ENCODE peak calls at places on chromosome 18, in eight cellular contexts. T, Q, O, B, C, V, Z and R are unnamed samples.

GRCh38 chr18:31741096-31741735 is 19.5 kb downstream of the SLC25A52 start:
- DNase-seq in T (peak; percentile 54), Q (no peak), O (peak; percentile 47), B (peak; percentile 41), C (peak; percentile 12), V (no peak), Z (no peak), R (no peak)

GRCh38 chr18:79385326-79385725 is 10.4 kb upstream of the NFATC1 start:
- DNase-seq in T (no peak), Q (no peak), O (no peak), B (no peak), C (no peak), V (no peak), Z (no peak), R (no peak)

GRCh38 chr18:78813156-78813555 is 166.5 kb upstream of the SALL3 start:
- DNase-seq in T (no peak), Q (no peak), O (no peak), B (no peak), C (no peak), V (no peak), Z (no peak), R (no peak)

GRCh38 chr18:4068552-4069158 is 386.5 kb downstream of the DLGAP1 start:
- DNase-seq in T (peak; percentile 67), Q (no peak), O (no peak), B (peak; percentile 54), C (peak; percentile 44), V (peak; percentile 22), Z (peak; percentile 9), R (peak; percentile 15)

GRCh38 chr18:34707670-34708069 is 2.4 kb upstream of the DTNA start:
- DNase-seq in T (peak; percentile 95), Q (peak; percentile 33), O (no peak), B (peak; percentile 67), C (peak; percentile 92), V (no peak), Z (peak; percentile 86), R (no peak)

GRCh38 chr18:3513481-3513880 is 63.5 kb downstream of the TGIF1 start:
- DNase-seq in T (no peak), Q (no peak), O (no peak), B (no peak), C (no peak), V (peak; percentile 69), Z (no peak), R (peak; percentile 60)

GRCh38 chr18:35454803-35455202 is 43.0 kb downstream of the INO80C start:
- DNase-seq in T (no peak), Q (no peak), O (no peak), B (no peak), C (no peak), V (no peak), Z (no peak), R (no peak)

GRCh38 chr18:48940854-48941531 is 9.8 kb downstream of the SMAD7 start:
- DNase-seq in T (no peak), Q (no peak), O (no peak), B (no peak), C (no peak), V (no peak), Z (no peak), R (peak; percentile 69)

GRCh38 chr18:77073336-77074093 is 59.1 kb downstream of the MBP start:
- DNase-seq in T (no peak), Q (no peak), O (no peak), B (no peak), C (no peak), V (no peak), Z (no peak), R (no peak)

GRCh38 chr18:40380657-40381441 is 1574.2 kb upstream of the PIK3C3 start:
- DNase-seq in T (peak; percentile 10), Q (no peak), O (no peak), B (no peak), C (peak; percentile 40), V (no peak), Z (no peak), R (no peak)

GRCh38 chr18:76426738-76427305 is 68.2 kb downstream of the ZNF516 start:
- DNase-seq in T (peak; percentile 42), Q (no peak), O (no peak), B (peak; percentile 51), C (no peak), V (no peak), Z (no peak), R (no peak)

GRCh38 chr18:5239447-5239846 is 42.4 kb upstream of the AKAIN1 start:
- DNase-seq in T (peak; percentile 2), Q (no peak), O (no peak), B (no peak), C (no peak), V (no peak), Z (no peak), R (no peak)

GRCh38 chr18:5238371-5238758 is 41.3 kb upstream of the AKAIN1 start:
- DNase-seq in T (no peak), Q (peak; percentile 39), O (no peak), B (peak; percentile 46), C (no peak), V (peak; percentile 54), Z (no peak), R (peak; percentile 49)

GRCh38 chr18:5237083-5237722 is 40.1 kb upstream of the AKAIN1 start:
- DNase-seq in T (no peak), Q (no peak), O (no peak), B (no peak), C (no peak), V (no peak), Z (no peak), R (peak; percentile 9)

GRCh38 chr18:5237723-5238370 is 40.8 kb upstream of the AKAIN1 start:
- DNase-seq in T (peak; percentile 91), Q (peak; percentile 86), O (peak; percentile 74), B (peak; percentile 90), C (peak; percentile 92), V (peak; percentile 88), Z (peak; percentile 60), R (peak; percentile 90)
- TF ChIP-seq CTCF in T (peak; percentile 5), Q (peak; percentile 13), O (peak; percentile 66), B (no peak), C (peak; percentile 28), V (no peak), Z (peak; percentile 37), R (no peak)

DNA sequence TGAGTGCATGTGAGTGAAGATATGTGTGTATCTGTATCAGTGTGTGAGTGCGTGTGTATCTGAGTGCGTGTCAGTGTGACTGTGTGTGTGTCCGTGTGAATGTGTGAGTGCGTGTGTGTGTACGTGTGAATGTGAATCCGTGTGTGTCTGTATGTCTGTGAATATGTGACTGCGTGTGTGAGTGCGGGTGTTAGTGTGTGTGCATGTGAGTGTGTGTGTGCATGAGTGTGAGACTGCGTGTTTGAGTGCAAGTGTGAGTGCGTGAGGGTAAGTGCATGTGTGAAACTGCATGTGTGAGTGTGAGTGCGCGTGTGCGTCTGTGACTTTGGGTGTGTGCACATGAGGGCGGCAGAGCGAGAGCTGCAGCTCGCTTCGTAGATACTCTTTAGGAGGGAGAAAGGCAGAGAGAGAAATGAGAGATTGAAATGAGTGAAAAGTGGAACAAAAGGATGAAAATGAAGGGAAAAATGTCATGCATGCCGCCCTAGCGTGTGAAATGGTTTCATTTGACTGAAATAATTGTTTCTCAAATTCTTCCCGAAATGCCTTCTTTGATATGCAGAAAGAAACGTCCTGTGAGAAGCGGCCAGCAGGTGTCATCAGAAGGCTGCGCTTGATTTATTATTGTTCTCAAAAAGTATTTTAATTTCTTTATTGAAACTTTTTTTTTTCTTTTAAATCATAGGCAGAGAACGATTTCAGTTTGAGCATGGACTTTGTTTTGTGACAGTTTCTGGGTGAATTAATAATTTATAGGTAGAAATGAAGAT is 25.6 kb downstream of the ZNF407 start:
- DNase-seq in T (peak; percentile 33), Q (no peak), O (no peak), B (peak; percentile 6), C (no peak), V (no peak), Z (no peak), R (no peak)
- TF ChIP-seq CTCF in T (peak; percentile 34), Q (no peak), O (no peak), B (no peak), C (peak; percentile 48), V (peak; percentile 32), Z (peak; percentile 58), R (no peak)

DNA sequence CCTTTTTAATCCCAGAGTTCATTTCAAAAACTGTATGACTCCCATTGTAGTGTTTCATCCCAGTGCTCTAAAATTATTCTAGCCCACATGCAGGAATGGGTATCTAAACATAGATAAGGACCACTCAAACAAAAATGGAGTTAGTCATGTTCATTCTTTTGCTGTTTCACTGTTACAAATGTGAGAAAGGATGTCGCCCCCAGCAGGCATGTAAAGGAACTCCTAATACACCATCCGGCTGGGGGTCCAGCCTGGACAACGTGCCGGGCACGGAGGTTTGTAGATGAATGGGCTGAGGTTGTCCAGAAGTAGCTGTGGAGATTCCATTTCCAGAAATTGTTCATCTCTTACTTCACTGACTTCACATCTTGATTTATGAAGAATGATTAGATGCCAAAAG is 101.9 kb upstream of the RAB12 start:
- DNase-seq in T (peak; percentile 8), Q (no peak), O (no peak), B (peak; percentile 16), C (no peak), V (no peak), Z (no peak), R (no peak)
- TF ChIP-seq CTCF in T (peak; percentile 27), Q (no peak), O (no peak), B (no peak), C (no peak), V (no peak), Z (peak; percentile 54), R (no peak)

GRCh38 chr18:55407191-55407590 is 180.8 kb downstream of the TCF4 start:
- DNase-seq in T (no peak), Q (no peak), O (no peak), B (no peak), C (no peak), V (no peak), Z (no peak), R (no peak)

GRCh38 chr18:55404136-55404810 is 183.7 kb downstream of the TCF4 start:
- DNase-seq in T (no peak), Q (no peak), O (no peak), B (no peak), C (no peak), V (no peak), Z (no peak), R (no peak)

GRCh38 chr18:55406374-55407045 is 181.5 kb downstream of the TCF4 start:
- DNase-seq in T (no peak), Q (no peak), O (no peak), B (no peak), C (no peak), V (no peak), Z (no peak), R (no peak)

GRCh38 chr18:55404811-55405654 is 183.0 kb downstream of the TCF4 start:
- DNase-seq in T (peak; percentile 57), Q (no peak), O (no peak), B (no peak), C (no peak), V (no peak), Z (no peak), R (no peak)

DNA sequence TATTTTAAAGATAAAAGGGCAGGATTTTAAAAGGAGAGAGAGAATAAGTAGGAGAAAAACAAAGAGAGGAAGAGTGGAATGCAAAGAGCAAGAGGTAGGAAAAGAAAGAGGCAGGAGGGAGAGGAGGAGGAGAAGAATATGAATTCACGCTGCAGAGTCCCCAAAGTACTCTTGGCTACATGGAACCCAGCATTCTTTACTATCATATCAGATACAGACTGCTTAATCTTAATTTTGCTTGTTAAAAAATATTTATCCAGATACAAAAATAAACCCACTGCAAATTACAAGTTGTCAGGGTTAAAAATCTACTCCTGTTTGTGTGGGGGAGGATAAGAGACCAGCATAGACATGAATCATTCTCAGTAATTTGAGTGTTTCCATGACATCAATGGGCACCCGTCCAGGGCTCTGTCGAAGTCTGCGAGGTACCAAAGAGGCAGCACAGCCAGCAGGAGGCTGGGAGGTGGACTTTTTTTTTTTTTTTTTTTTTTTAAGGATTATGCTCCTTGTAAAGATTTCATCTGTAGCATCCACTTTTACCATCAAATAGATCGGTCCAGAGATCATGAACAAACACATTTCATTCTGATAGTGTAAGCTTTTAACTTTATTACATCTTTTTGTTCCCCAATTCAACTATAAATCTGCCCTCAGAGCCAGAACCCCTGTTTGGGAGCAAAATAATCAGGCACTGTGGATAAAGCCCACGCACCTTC is 182.2 kb downstream of the TCF4 start:
- DNase-seq in T (peak; percentile 98), Q (peak; percentile 82), O (peak; percentile 72), B (peak; percentile 62), C (peak; percentile 84), V (no peak), Z (peak; percentile 87), R (no peak)
- TF ChIP-seq CTCF in T (peak; percentile 25), Q (no peak), O (no peak), B (no peak), C (peak; percentile 29), V (no peak), Z (peak; percentile 34), R (no peak)